ENCODE peak calls at places on chromosomes 2 and 18, in six cellular contexts. G is small intestine; Z is aorta; C is naive thymus-derived CD4-positive, alpha-beta T cell; J is RWPE1; X is pancreas. I is an unnamed sample.

GRCh38 chr2:162582357-162582798 is 238.4 kb downstream of the GCA start:
- DNase-seq in Z (no peak), J (no peak), G (peak; percentile 25), C (no peak), X (no peak), I (no peak)

GRCh38 chr2:172969609-172970008 is 106.0 kb upstream of the MAP3K20 start:
- DNase-seq in G (no peak), C (no peak), Z (no peak), X (no peak), J (no peak), I (no peak)

GRCh38 chr18:26654173-26655009 is 106.0 kb upstream of the KCTD1 start:
- DNase-seq in C (no peak), G (no peak), J (no peak), Z (no peak), X (no peak), I (no peak)

GRCh38 chr2:172735646-172736418 is at the start of gene RAPGEF4:
- DNase-seq in C (no peak), J (peak; percentile 22), X (peak; percentile 65), Z (no peak), G (no peak), I (no peak)

GRCh38 chr2:51813245-51813644 is 781.3 kb upstream of the NRXN1 start:
- DNase-seq in X (no peak), C (no peak), J (peak; percentile 1), Z (no peak), G (no peak), I (no peak)

GRCh38 chr18:44968336-44968735 is 287.6 kb downstream of the SETBP1 start:
- DNase-seq in G (no peak), C (no peak), Z (no peak), J (no peak), X (no peak), I (no peak)

GRCh38 chr2:65019010-65019409 is 29.8 kb downstream of the SLC1A4 start:
- DNase-seq in J (no peak), X (no peak), Z (no peak), G (no peak), C (no peak), I (no peak)

GRCh38 chr2:95017308-95017630 is 8.2 kb upstream of the MAL start:
- DNase-seq in X (no peak), Z (no peak), J (no peak), C (no peak), G (no peak), I (no peak)

GRCh38 chr2:68653034-68653433 is 9.7 kb downstream of the PROKR1 start:
- DNase-seq in C (no peak), Z (no peak), J (no peak), X (no peak), G (no peak), I (no peak)

GRCh38 chr18:42412281-42412680 is 457.2 kb downstream of the PIK3C3 start:
- DNase-seq in Z (no peak), J (no peak), C (no peak), X (no peak), G (no peak), I (no peak)

GRCh38 chr2:42905341-42906114 is 113.1 kb upstream of the HAAO start:
- DNase-seq in X (no peak), G (no peak), J (no peak), Z (peak; percentile 76), C (no peak), I (peak; percentile 71)

GRCh38 chr2:17190527-17190926 is 327.7 kb downstream of the RAD51AP2 start:
- DNase-seq in J (no peak), C (no peak), Z (no peak), X (no peak), G (no peak), I (no peak)

GRCh38 chr2:1721706-1722483 is 22.4 kb downstream of the PXDN start:
- DNase-seq in C (no peak), X (no peak), G (no peak), Z (no peak), J (peak; percentile 94), I (no peak)

GRCh38 chr2:39938035-39938835 is 159.2 kb upstream of the THUMPD2 start:
- DNase-seq in X (no peak), Z (no peak), C (no peak), G (no peak), J (no peak), I (no peak)

GRCh38 chr2:6139916-6140315 is 447.7 kb downstream of the SOX11 start:
- DNase-seq in C (no peak), G (no peak), J (no peak), X (no peak), Z (no peak), I (no peak)

GRCh38 chr2:172230783-172231446 is 128.2 kb upstream of the DLX2 start:
- DNase-seq in Z (no peak), C (no peak), G (no peak), X (no peak), J (peak; percentile 53), I (no peak)

GRCh38 chr18:22349317-22349898 is 68.3 kb downstream of the CTAGE1 start:
- DNase-seq in Z (no peak), G (no peak), J (no peak), C (no peak), X (no peak), I (no peak)

GRCh38 chr2:218259099-218259921 is 1.5 kb upstream of the GPBAR1 start:
- DNase-seq in J (no peak), X (peak; percentile 45), Z (peak; percentile 81), C (no peak), G (no peak), I (peak; percentile 84)

GRCh38 chr2:224031358-224031970 is 7.6 kb downstream of the SERPINE2 start:
- DNase-seq in X (no peak), G (no peak), Z (no peak), J (no peak), C (no peak), I (no peak)

GRCh38 chr2:127573298-127573697 is 37.8 kb downstream of the MYO7B start:
- DNase-seq in X (no peak), Z (no peak), C (no peak), J (no peak), G (no peak), I (peak; percentile 18)

GRCh38 chr2:15729709-15730544 is 138.3 kb downstream of the DDX1 start:
- DNase-seq in X (no peak), C (no peak), Z (no peak), G (no peak), J (no peak), I (no peak)

GRCh38 chr18:37322497-37323035 is 243.0 kb downstream of the CELF4 start:
- DNase-seq in G (no peak), X (no peak), Z (peak; percentile 79), C (no peak), J (peak; percentile 23), I (no peak)

GRCh38 chr2:26178746-26179436 is 6.0 kb downstream of the GAREM2 start:
- DNase-seq in G (peak; percentile 68), C (no peak), Z (no peak), X (no peak), J (no peak), I (no peak)

GRCh38 chr18:9886005-9886348 is 204 bp downstream of the TXNDC2 start:
- DNase-seq in J (no peak), X (no peak), Z (no peak), C (no peak), G (no peak), I (no peak)

GRCh38 chr2:81839780-81840179 is 1535.2 kb upstream of the LRRTM1 start:
- DNase-seq in G (no peak), Z (no peak), C (no peak), J (peak; percentile 9), X (no peak), I (no peak)

GRCh38 chr2:102735431-102736130 is 26.2 kb upstream of the TMEM182 start:
- DNase-seq in J (no peak), X (no peak), Z (no peak), G (peak; percentile 61), C (no peak), I (no peak)

GRCh38 chr2:100182494-100183355 is 40.3 kb upstream of the AFF3 start:
- DNase-seq in Z (no peak), X (no peak), G (peak; percentile 26), C (no peak), J (no peak), I (no peak)

GRCh38 chr2:9408641-9409151 is 14.6 kb downstream of the ITGB1BP1 start:
- DNase-seq in Z (no peak), X (peak; percentile 30), C (no peak), J (no peak), G (no peak), I (no peak)

GRCh38 chr18:10950080-10950875 is 199.1 kb downstream of the PIEZO2 start:
- DNase-seq in Z (no peak), X (no peak), C (no peak), G (no peak), J (no peak), I (no peak)

GRCh38 chr18:13809025-13809384 is 14.9 kb upstream of the MC5R start:
- DNase-seq in C (no peak), Z (no peak), J (no peak), G (peak; percentile 94), X (no peak), I (no peak)

GRCh38 chr18:13811993-13812392 is 12.0 kb upstream of the MC5R start:
- DNase-seq in Z (no peak), G (no peak), X (no peak), C (no peak), J (no peak), I (no peak)

GRCh38 chr18:13813271-13813849 is 10.6 kb upstream of the MC5R start:
- DNase-seq in X (peak; percentile 79), C (peak; percentile 14), J (peak; percentile 81), G (peak; percentile 78), Z (no peak), I (no peak)

GRCh38 chr18:13809521-13810252 is 14.3 kb upstream of the MC5R start:
- DNase-seq in Z (no peak), X (no peak), C (no peak), J (no peak), G (peak; percentile 60), I (no peak)

DNA sequence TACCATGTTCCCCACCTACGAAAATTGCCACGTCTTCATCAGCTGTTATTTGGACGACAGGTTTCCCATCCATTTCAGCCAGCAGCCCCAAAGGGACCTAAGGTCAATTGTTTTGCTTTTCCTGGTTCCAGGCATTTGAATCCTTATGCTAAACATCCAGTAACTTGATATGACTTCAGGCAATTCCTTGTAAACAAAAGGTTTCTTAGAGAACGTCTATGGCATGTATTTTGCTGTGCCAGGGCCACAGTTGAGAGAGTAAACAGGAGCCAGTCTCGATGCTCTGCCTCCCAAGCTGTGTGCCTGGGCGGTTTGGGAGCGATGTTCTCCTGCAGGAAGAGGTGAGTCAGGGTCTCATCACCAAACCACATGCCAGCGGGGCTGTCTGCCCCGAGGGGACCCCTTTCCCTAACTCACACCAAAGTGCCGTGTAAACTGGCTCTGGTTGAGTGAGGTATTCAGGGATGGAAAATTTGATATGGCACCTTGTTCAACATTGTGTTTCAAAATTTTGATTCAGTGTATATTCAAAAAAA is 12.9 kb upstream of the MC5R start:
- DNase-seq in G (no peak), Z (no peak), X (no peak), C (no peak), J (no peak), I (no peak)
- H3K27ac ChIP-seq in G (no peak overlapping the region), Z (no peak overlapping the region), X (no peak overlapping the region), C (no peak overlapping the region), J (no peak overlapping the region), I (no peak overlapping the region)

GRCh38 chr18:12314586-12315305 is 6.7 kb downstream of the TUBB6 start:
- DNase-seq in G (no peak), Z (no peak), J (no peak), X (no peak), C (no peak), I (no peak)
- H3K27ac ChIP-seq in G (no peak overlapping the region), Z (peak overlapping the region; percentile 54), J (no peak overlapping the region), X (peak overlapping the region; percentile 24), C (no peak overlapping the region), I (peak overlapping the region; percentile 36)

GRCh38 chr18:29780814-29781213 is 1261.7 kb downstream of the DSC3 start:
- DNase-seq in X (no peak), G (no peak), J (no peak), C (no peak), Z (no peak), I (no peak)
- H3K27ac ChIP-seq in X (no peak overlapping the region), G (no peak overlapping the region), J (no peak overlapping the region), C (no peak overlapping the region), Z (no peak overlapping the region), I (no peak overlapping the region)

GRCh38 chr18:79345981-79346380 is 49.7 kb upstream of the NFATC1 start:
- DNase-seq in C (no peak), Z (no peak), J (no peak), X (no peak), G (no peak), I (no peak)
- H3K27ac ChIP-seq in C (no peak overlapping the region), Z (no peak overlapping the region), J (no peak overlapping the region), X (no peak overlapping the region), G (no peak overlapping the region), I (no peak overlapping the region)

I was measured in suprapubic skin.